ENCODE peak calls at places on chromosomes 6 and 20, in nine cellular contexts. C, Y, X, W, U, L, Z, V and T are unnamed samples.

GRCh38 chr6:157383471-157383870 is 2.5 kb downstream of the ZDHHC14 start:
- DNase-seq in Z (no peak), L (no peak), C (no peak), Y (no peak), X (no peak), W (no peak), V (no peak), U (no peak), T (no peak)

GRCh38 chr6:45650527-45651135 is 272.9 kb upstream of the SUPT3H start:
- DNase-seq in V (peak; percentile 96), Z (peak; percentile 19), X (peak; percentile 90), Y (no peak), C (peak; percentile 16), W (no peak), U (no peak), L (no peak), T (no peak)

GRCh38 chr6:37653933-37654565 is 43.6 kb downstream of the MDGA1 start:
- DNase-seq in Y (peak; percentile 65), L (peak; percentile 64), X (peak; percentile 33), C (peak; percentile 47), Z (peak; percentile 23), V (peak; percentile 94), W (peak; percentile 79), U (peak; percentile 50), T (no peak)

GRCh38 chr6:57102976-57103375 is 13.0 kb downstream of the ZNF451 start:
- DNase-seq in C (no peak), L (no peak), Y (no peak), W (no peak), Z (no peak), U (no peak), X (no peak), V (no peak), T (no peak)

GRCh38 chr6:127514396-127515227 is 4.5 kb downstream of the MTCL3 start:
- DNase-seq in Z (peak; percentile 42), C (no peak), Y (no peak), V (no peak), X (peak; percentile 83), U (no peak), L (peak; percentile 28), W (peak; percentile 86), T (peak; percentile 83)

GRCh38 chr6:16684195-16684689 is 77.0 kb downstream of the ATXN1 start:
- DNase-seq in V (peak; percentile 71), Y (no peak), Z (no peak), W (no peak), X (no peak), U (no peak), L (no peak), C (no peak), T (no peak)

GRCh38 chr6:86192123-86192522 is 549.4 kb upstream of the SYNCRIP start:
- DNase-seq in Z (peak; percentile 30), V (peak; percentile 42), X (peak; percentile 26), W (peak; percentile 72), C (peak; percentile 16), U (peak; percentile 30), L (no peak), Y (peak; percentile 36), T (peak; percentile 31)

GRCh38 chr20:62462976-62463592 is 12.7 kb downstream of the GATA5 start:
- DNase-seq in L (no peak), U (no peak), Z (no peak), C (no peak), V (no peak), W (no peak), X (no peak), Y (no peak), T (no peak)

GRCh38 chr6:89734526-89734925 is 85.1 kb downstream of the MDN1 start:
- DNase-seq in U (no peak), X (peak; percentile 21), W (no peak), L (no peak), C (no peak), Y (no peak), V (no peak), Z (no peak), T (no peak)

GRCh38 chr6:40356242-40356910 is 230.8 kb downstream of the LRFN2 start:
- DNase-seq in W (no peak), C (no peak), X (peak; percentile 55), U (no peak), Z (no peak), V (no peak), L (no peak), Y (no peak), T (no peak)

GRCh38 chr6:155301867-155302266 is 12.4 kb downstream of the TFB1M start:
- DNase-seq in L (no peak), V (no peak), U (no peak), C (no peak), X (peak; percentile 8), Y (no peak), Z (no peak), W (peak; percentile 10), T (peak; percentile 66)

GRCh38 chr20:7161690-7162089 is 394.2 kb downstream of the BMP2 start:
- DNase-seq in Z (peak; percentile 53), X (peak; percentile 8), Y (no peak), W (peak; percentile 56), C (no peak), V (peak; percentile 51), U (peak; percentile 4), L (peak; percentile 11), T (peak; percentile 32)

GRCh38 chr6:105326216-105326615 is 76.7 kb downstream of the PREP start:
- DNase-seq in L (no peak), W (no peak), Y (no peak), U (no peak), V (peak; percentile 69), C (peak; percentile 56), X (peak; percentile 47), Z (no peak), T (no peak)

GRCh38 chr6:131262060-131262459 is 126.8 kb downstream of the AKAP7 start:
- DNase-seq in U (no peak), V (no peak), W (no peak), X (no peak), C (peak; percentile 3), Y (no peak), Z (no peak), L (no peak), T (no peak)
- H3K4me3 ChIP-seq in U (no peak overlapping the region), V (no peak overlapping the region), W (no peak overlapping the region), X (no peak overlapping the region), C (no peak overlapping the region), Y (no peak overlapping the region), Z (no peak overlapping the region), L (no peak overlapping the region), T (no peak overlapping the region)

DNA sequence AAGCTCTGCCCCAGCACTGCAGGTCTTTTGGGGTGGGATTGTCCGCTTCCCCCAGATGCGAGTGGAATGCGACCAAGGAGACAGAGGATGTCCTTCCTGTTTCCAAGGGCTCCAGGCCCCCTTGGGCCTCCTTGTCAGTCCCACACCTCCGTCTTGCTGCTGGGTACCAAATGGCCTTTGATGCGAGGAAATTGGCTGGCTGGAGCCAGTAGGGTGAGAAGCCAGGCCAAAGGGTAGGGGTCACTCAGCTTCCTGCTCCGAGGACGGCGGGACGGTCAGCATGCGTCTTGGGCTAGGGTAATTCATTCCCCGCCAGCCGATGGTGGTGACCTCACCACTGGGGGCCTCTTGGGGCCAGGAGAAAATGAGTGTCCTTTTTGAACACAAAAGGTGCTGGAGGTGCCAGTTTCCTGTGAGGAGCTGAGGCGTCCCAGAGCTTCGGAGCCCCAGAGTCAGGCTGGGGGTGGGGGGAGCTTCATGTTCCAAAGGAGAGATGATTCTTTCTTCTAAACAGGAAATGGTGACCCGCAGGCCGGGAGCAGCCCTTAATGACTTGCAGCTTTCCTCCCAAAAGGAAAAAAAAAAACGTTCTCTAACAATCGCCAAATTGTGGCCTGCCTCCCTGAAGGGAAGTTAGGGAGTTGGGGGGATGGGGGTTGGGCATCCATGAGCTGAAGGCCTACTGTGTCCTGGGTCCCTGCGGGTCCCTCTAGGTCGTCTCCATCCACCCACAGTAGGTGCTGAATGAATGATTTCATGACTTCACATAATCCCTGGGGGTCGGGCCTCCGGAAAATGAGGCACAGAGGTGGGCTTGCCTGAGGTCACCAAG is 6.7 kb downstream of the SNAI1 start:
- DNase-seq in W (peak; percentile 77), Z (peak; percentile 68), Y (no peak), U (no peak), L (peak; percentile 71), C (no peak), X (peak; percentile 94), V (no peak), T (peak; percentile 54)
- TF ChIP-seq EZH2phosphoT487 in W (no peak), Z (no peak), Y (no peak), U (no peak), L (no peak), C (no peak), X (no peak), V (no peak), T (no peak)

GRCh38 chr6:43806041-43806757 is 36.2 kb downstream of the VEGFA start:
- DNase-seq in U (no peak), Y (no peak), V (peak; percentile 58), L (no peak), X (peak; percentile 20), W (no peak), Z (peak; percentile 90), C (no peak), T (no peak)

GRCh38 chr6:43803783-43804549 is 34.0 kb downstream of the VEGFA start:
- DNase-seq in U (no peak), Z (peak; percentile 68), Y (no peak), C (peak; percentile 22), V (peak; percentile 65), X (peak; percentile 58), W (no peak), L (no peak), T (no peak)

GRCh38 chr6:43804550-43805223 is 34.7 kb downstream of the VEGFA start:
- DNase-seq in C (no peak), Z (peak; percentile 62), Y (no peak), X (no peak), L (no peak), V (no peak), W (no peak), U (no peak), T (no peak)

GRCh38 chr6:43806758-43807227 is 36.8 kb downstream of the VEGFA start:
- DNase-seq in V (no peak), Z (no peak), U (no peak), C (no peak), Y (no peak), L (no peak), X (no peak), W (no peak), T (no peak)

DNA sequence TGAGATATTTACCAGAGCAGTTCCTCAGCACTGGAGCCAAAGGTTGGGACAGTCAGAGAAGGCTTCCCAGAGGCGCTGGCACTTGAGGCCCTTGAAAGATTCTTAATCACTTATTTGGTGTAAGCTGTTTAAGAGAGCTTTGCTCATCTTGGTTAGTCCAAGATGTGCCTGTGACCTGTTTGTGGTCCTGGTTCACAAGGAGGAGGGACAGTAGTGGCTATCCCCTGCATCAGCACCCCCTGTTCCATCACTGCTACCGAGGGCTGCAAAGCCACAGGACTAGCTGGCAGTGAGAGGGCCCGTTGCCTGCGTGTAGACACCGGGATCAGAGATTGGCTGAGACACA is 35.7 kb downstream of the VEGFA start:
- DNase-seq in W (no peak), U (no peak), Y (no peak), V (no peak), C (no peak), L (no peak), X (no peak), Z (no peak), T (no peak)
- H3K4me3 ChIP-seq in W (no peak overlapping the region), U (no peak overlapping the region), Y (no peak overlapping the region), V (no peak overlapping the region), C (no peak overlapping the region), L (no peak overlapping the region), X (no peak overlapping the region), Z (no peak overlapping the region), T (no peak overlapping the region)

DNA sequence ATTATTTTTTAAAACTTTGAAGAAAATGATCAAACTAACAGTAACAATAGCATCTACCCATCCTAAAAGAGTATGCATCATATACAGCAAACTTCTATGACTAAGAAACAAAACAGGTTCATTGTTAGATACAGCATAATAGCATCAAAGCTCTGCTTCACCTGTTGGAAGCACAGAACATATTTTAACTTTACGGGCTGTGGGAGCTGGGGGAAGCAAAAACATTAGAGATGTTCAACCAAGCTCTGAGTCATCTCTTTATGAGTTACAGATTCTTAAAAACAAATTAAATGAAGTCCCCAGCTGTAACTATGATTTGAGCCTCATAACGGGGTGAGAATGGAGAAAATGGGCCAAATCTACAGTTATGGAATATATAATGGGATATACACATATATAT is 63.4 kb downstream of the SYNE1 start:
- DNase-seq in L (no peak), W (no peak), U (no peak), Z (no peak), X (peak; percentile 33), Y (no peak), V (no peak), C (no peak), T (no peak)
- TF ChIP-seq EZH2phosphoT487 in L (no peak), W (no peak), U (no peak), Z (no peak), X (no peak), Y (no peak), V (no peak), C (no peak), T (no peak)